ENCODE peak calls at places on chromosomes 5 and 9, in seven cellular contexts. B, N, Z, D, T, R and L are unnamed samples.

GRCh38 chr9:127187231-127187956 is 65.0 kb upstream of the ANGPTL2 start:
- DNase-seq in B (peak; percentile 96), N (peak; percentile 97), Z (peak; percentile 55), D (peak; percentile 68), T (no peak), R (peak; percentile 98), L (peak; percentile 97)

GRCh38 chr9:4494337-4494736 is 4.1 kb downstream of the SLC1A1 start:
- DNase-seq in B (no peak), N (no peak), Z (no peak), D (no peak), T (no peak), R (no peak), L (no peak)

GRCh38 chr5:173547579-173547978 is 68.9 kb downstream of the BOD1 start:
- DNase-seq in B (no peak), N (peak; percentile 16), Z (no peak), D (no peak), T (no peak), R (peak; percentile 64), L (no peak)

GRCh38 chr5:84585218-84585617 is 200.5 kb upstream of the EDIL3 start:
- DNase-seq in B (no peak), N (no peak), Z (no peak), D (no peak), T (no peak), R (no peak), L (no peak)

GRCh38 chr9:1916676-1917075 is 98.5 kb upstream of the SMARCA2 start:
- DNase-seq in B (no peak), N (no peak), Z (no peak), D (no peak), T (no peak), R (peak; percentile 8), L (no peak)

GRCh38 chr5:115349001-115349817 is 52.8 kb upstream of the CCDC112 start:
- DNase-seq in B (peak; percentile 49), N (peak; percentile 90), Z (no peak), D (no peak), T (no peak), R (peak; percentile 88), L (peak; percentile 84)

GRCh38 chr5:144567416-144567770 is 396.7 kb downstream of the KCTD16 start:
- DNase-seq in B (no peak), N (peak; percentile 47), Z (peak; percentile 4), D (no peak), T (no peak), R (no peak), L (peak; percentile 69)

GRCh38 chr5:96280946-96281393 is 152.1 kb downstream of the PCSK1 start:
- DNase-seq in B (no peak), N (no peak), Z (no peak), D (no peak), T (no peak), R (no peak), L (peak; percentile 45)

GRCh38 chr9:104980039-104980654 is 52.2 kb upstream of the ABCA1 start:
- DNase-seq in B (no peak), N (no peak), Z (no peak), D (no peak), T (no peak), R (no peak), L (no peak)

GRCh38 chr5:102537011-102537410 is 38.2 kb upstream of the SLCO6A1 start:
- DNase-seq in B (no peak), N (no peak), Z (no peak), D (no peak), T (no peak), R (no peak), L (no peak)

GRCh38 chr5:173671121-173671949 is 54.9 kb upstream of the BOD1 start:
- DNase-seq in B (no peak), N (peak; percentile 22), Z (no peak), D (peak; percentile 54), T (no peak), R (peak; percentile 56), L (peak; percentile 4)

GRCh38 chr5:155150012-155150411 is 136.5 kb downstream of the KIF4B start:
- DNase-seq in B (no peak), N (no peak), Z (peak; percentile 5), D (no peak), T (no peak), R (no peak), L (no peak)

GRCh38 chr5:37308796-37309195 is 59.6 kb upstream of the CPLANE1 start:
- DNase-seq in B (no peak), N (no peak), Z (no peak), D (no peak), T (no peak), R (peak; percentile 72), L (no peak)

GRCh38 chr5:126454081-126454480 is 30.9 kb downstream of the GRAMD2B start:
- DNase-seq in B (no peak), N (no peak), Z (no peak), D (no peak), T (no peak), R (peak; percentile 66), L (no peak)

GRCh38 chr9:132424857-132425702 is 15.1 kb downstream of the CFAP77 start:
- DNase-seq in B (no peak), N (no peak), Z (peak; percentile 96), D (no peak), T (no peak), R (no peak), L (no peak)

GRCh38 chr9:130381660-130382059 is 63.1 kb upstream of the ASS1 start:
- DNase-seq in B (no peak), N (no peak), Z (no peak), D (no peak), T (no peak), R (no peak), L (no peak)

GRCh38 chr5:153187503-153187902 is 303.0 kb upstream of the GRIA1 start:
- DNase-seq in B (no peak), N (no peak), Z (no peak), D (no peak), T (no peak), R (no peak), L (no peak)

GRCh38 chr9:69442486-69442885 is 117.5 kb downstream of the ENTREP1 start:
- DNase-seq in B (no peak), N (no peak), Z (no peak), D (no peak), T (no peak), R (no peak), L (peak; percentile 15)

DNA sequence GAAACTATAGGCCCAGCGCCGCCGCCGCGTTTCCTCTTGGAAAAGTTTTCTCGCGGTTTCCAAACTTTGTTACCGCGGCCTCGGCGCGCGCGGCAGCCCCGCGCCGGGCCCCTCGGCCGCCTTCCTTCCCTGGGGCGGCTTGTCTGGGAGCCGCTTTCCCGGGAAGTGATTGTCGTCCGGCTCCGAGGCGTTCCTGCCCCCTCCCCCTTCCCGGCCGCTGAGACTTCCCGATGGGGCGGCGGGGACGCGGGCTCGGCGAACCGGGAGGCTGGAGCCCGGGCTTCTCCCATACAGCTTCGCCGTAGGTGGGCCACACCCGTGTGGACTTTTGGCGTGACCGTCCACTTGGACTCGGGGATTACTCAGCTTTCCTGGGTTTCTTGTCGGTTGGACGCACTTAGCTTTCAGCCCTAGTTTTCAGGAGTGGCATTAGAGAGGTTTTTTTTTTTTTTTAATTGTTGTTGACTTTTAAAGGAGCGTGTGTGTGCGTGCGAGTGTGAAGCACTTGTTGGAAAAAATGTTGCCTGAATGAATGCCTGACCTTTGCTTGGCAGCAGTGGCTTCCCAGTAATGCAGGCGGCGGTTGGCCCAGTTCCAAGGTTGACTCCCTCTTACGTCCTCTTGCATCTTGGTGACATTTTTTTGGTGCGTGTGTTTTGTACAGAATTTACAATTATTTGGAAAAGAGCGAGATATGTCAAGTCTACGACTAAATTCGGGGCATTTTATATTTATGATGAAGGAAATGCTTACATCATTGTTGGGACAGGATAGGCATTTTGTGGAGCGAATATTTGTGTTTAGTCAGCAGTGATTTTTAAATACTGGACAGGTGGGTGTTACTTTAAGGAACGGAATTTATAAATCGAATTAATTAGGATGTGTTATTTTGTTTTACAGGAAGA is 821 bp downstream of the CTNNA1 start:
- DNase-seq in B (peak; percentile 91), N (peak; percentile 86), Z (peak; percentile 81), D (peak; percentile 80), T (peak; percentile 11), R (peak; percentile 91), L (peak; percentile 84)
- TF ChIP-seq CTCF in B (no peak), N (no peak), Z (no peak), D (no peak), T (no peak), R (no peak), L (no peak)

GRCh38 chr5:62348723-62349481 is 42.9 kb downstream of the KIF2A start:
- DNase-seq in B (no peak), N (no peak), Z (no peak), D (no peak), T (no peak), R (no peak), L (no peak)

DNA sequence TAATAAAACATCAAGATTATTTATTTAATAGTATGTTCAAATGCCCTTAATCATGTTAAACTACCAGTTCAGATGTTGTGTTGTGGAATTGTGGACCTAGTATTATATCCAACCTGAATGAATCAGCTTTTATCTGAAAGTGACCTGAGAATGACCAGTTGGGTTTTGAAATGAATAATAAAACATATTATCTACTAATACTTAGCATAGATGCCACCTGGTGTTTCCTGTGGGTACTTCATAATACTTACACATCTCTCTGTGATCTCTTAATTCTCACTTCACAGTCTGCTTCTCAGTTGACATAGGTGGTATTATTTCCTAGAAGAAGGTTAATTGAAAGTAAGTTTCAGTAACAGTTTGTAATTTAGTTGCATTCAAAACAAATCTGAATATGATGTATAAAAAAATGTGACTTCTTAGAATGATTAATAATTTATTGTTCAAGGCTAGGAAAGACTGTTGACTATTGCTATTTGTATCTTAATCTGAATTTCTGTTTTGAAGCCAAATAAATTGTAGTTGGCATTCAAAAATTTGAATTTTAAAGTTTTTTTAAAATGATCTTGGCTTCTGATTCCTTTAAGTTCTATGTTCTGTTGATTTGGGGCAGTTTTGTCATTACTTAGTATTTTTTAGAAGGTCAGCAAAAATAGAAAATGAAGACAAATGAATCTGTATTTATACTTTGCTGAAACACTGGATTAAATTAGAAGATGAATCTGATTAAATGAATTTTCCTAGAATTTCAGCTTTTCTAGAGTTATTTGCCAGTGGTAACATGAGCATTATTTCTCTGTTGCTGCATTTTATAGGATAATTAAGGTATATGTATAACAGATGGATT is 48.2 kb downstream of the KIF2A start:
- DNase-seq in B (peak; percentile 11), N (peak; percentile 38), Z (peak; percentile 44), D (no peak), T (no peak), R (peak; percentile 70), L (peak; percentile 62)
- TF ChIP-seq CTCF in B (peak; percentile 57), N (peak; percentile 56), Z (peak; percentile 52), D (peak; percentile 61), T (peak; percentile 84), R (peak; percentile 55), L (peak; percentile 83)

DNA sequence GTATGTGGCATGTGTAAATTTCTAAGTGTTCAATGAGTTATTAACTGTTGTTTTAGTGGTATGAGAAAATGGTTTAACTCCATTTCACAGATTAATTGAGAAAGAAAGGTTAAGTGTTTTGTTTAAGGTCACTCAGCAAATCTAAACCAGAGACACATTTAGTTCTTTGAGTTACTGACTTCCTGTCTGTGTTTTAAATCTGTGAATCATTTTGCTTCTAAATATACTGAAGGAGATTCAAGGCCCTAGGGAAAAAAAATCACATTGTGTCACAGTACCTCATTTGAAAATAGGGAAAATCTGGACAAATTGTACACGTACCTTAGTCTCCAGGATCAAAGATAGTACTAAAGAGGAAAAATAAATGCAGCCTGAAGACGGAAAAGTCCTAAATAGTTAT is 368.2 kb downstream of the TMEM161B start:
- DNase-seq in B (no peak), N (peak; percentile 8), Z (no peak), D (no peak), T (no peak), R (no peak), L (no peak)
- TF ChIP-seq CTCF in B (no peak), N (no peak), Z (no peak), D (no peak), T (no peak), R (no peak), L (no peak)

GRCh38 chr5:60843693-60844428 is at the start of gene ELOVL7:
- DNase-seq in B (no peak), N (peak; percentile 25), Z (peak; percentile 94), D (no peak), T (peak; percentile 5), R (peak; percentile 40), L (no peak)
- TF ChIP-seq CTCF in B (peak; percentile 25), N (no peak), Z (peak; percentile 46), D (no peak), T (no peak), R (peak; percentile 35), L (peak; percentile 46)